ENCODE peak calls at places on chromosome 19, in four cellular contexts. B is MM.1S, N is Karpas-422, K is GM23248. M is an unnamed sample. For H3K9me2, the result is how much of the 10 kb centered on the place peaks cover.

GRCh38 chr19:42433503-42434260 is 6.5 kb upstream of the LIPE start:
- DNase-seq in B (peak), N (peak), K (peak), M (peak)

GRCh38 chr19:55657004-55657747 is 2.3 kb downstream of the U2AF2 start:
- DNase-seq in B (peak), N (no peak), K (peak), M (peak)

GRCh38 chr19:40315812-40316475 is 30.8 kb upstream of the AKT2 start:
- DNase-seq in B (no peak), N (no peak), K (no peak), M (no peak)

GRCh38 chr19:46481947-46482346 is 10.6 kb upstream of the PNMA8A start:
- DNase-seq in B (no peak), N (no peak), K (peak), M (no peak)

GRCh38 chr19:58562126-58563033 is 4.0 kb upstream of the UBE2M start:
- DNase-seq in B (no peak), N (peak), K (peak), M (peak)

GRCh38 chr19:49594157-49595005 is 3.4 kb downstream of the PRR12 start:
- DNase-seq in B (no peak), N (no peak), K (no peak), M (no peak)

GRCh38 chr19:12195501-12195860 is 32.6 kb downstream of the ZNF136 start:
- DNase-seq in B (no peak), N (no peak), K (peak), M (no peak)

GRCh38 chr19:5792224-5792623 is 1.3 kb upstream of the DUS3L start:
- DNase-seq in B (no peak), N (no peak), K (no peak), M (no peak)

GRCh38 chr19:54325194-54325621 is 12.2 kb upstream of the LILRA5 start:
- DNase-seq in B (peak), N (peak), K (peak), M (peak)

GRCh38 chr19:57566396-57567256 is 7.0 kb upstream of the ZNF550 start:
- DNase-seq in B (no peak), N (peak), K (peak), M (no peak)

GRCh38 chr19:8988204-8988603 is 22.0 kb downstream of the MUC16 start:
- DNase-seq in B (no peak), N (peak), K (no peak), M (peak)

GRCh38 chr19:7550987-7551761 is 15.7 kb downstream of the PNPLA6 start:
- DNase-seq in B (peak), N (peak), K (peak), M (peak)

GRCh38 chr19:37763488-37763887 is 15.9 kb downstream of the ZNF573 start:
- DNase-seq in B (no peak), N (no peak), K (peak), M (peak)

GRCh38 chr19:40398417-40399056 is 8.6 kb upstream of the HIPK4 start:
- DNase-seq in B (no peak), N (no peak), K (peak), M (no peak)

GRCh38 chr19:3699071-3699740 is 1.1 kb downstream of the PIP5K1C start:
- DNase-seq in B (peak), N (no peak), K (peak), M (peak)

GRCh38 chr19:54517483-54517882 is 14.9 kb downstream of the LAIR2 start:
- DNase-seq in B (peak), N (peak), K (peak), M (peak)

GRCh38 chr19:23392706-23393105 is 2.6 kb downstream of the ZNF91 start:
- DNase-seq in B (no peak), N (no peak), K (peak), M (peak)

GRCh38 chr19:6740589-6741348 is 1.3 kb downstream of the TRIP10 start:
- DNase-seq in B (no peak), N (peak), K (peak), M (peak)

GRCh38 chr19:47377801-47378200 is 28.7 kb downstream of the DHX34 start:
- DNase-seq in B (no peak), N (peak), K (no peak), M (no peak)

GRCh38 chr19:7611541-7612279 is 16.0 kb downstream of the CAMSAP3 start:
- DNase-seq in B (no peak), N (no peak), K (no peak), M (no peak)

GRCh38 chr19:46435009-46435408 is 6.3 kb upstream of the PNMA8C start:
- DNase-seq in B (no peak), N (no peak), K (no peak), M (no peak)

GRCh38 chr19:31402931-31403330 is 53.7 kb upstream of the TSHZ3 start:
- DNase-seq in B (no peak), N (no peak), K (peak), M (no peak)

GRCh38 chr19:31406106-31406505 is 56.9 kb upstream of the TSHZ3 start:
- DNase-seq in B (no peak), N (no peak), K (no peak), M (no peak)

GRCh38 chr19:31413353-31413752 is 64.1 kb upstream of the TSHZ3 start:
- DNase-seq in B (no peak), N (no peak), K (no peak), M (no peak)

GRCh38 chr19:31408460-31409124 is 59.4 kb upstream of the TSHZ3 start:
- DNase-seq in B (no peak), N (no peak), K (peak), M (peak)
- H3K9me2 ChIP-seq in B (under half), N (under half), K (under half), M (under half)

GRCh38 chr19:36027696-36028095 is 5.0 kb downstream of the CLIP3 start:
- DNase-seq in B (no peak), N (no peak), K (no peak), M (no peak)
- H3K9ac ChIP-seq in B (no peak), N (no peak), K (no peak), M (no peak)

GRCh38 chr19:1286859-1287621 is 1.4 kb downstream of the EFNA2 start:
- DNase-seq in B (no peak), N (no peak), K (no peak), M (no peak)
- H3K4me2 ChIP-seq in B (no peak), N (peak), K (no peak), M (peak)

GRCh38 chr19:13530720-13531119 is 24.4 kb upstream of the CACNA1A start:
- DNase-seq in B (no peak), N (no peak), K (no peak), M (no peak)
- H3K9me2 ChIP-seq in B (under half), N (under half), K (under half), M (under half)

DNA sequence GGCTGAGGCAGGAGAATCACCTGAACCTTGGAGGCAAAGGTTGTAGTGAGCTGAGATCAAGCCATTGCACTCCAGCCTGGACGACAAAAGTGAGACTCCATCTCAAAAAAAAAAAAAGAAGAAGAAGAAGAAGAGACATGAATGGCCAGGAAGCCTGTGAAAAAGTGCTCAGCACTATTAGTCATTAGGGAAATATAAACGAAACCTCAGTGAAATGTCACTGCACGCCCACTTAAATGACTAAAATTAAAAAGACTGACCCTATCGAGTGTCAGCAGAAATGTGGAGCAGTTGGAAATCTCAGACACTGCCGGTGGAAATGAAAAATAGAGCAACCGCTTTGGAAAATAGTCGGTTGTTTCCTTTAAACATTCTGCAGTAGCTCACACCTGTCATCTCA is 5.5 kb upstream of the TYROBP start:
- DNase-seq in B (no peak), N (peak), K (peak), M (peak)
- H3K9ac ChIP-seq in B (no peak), N (no peak), K (no peak), M (no peak)

DNA sequence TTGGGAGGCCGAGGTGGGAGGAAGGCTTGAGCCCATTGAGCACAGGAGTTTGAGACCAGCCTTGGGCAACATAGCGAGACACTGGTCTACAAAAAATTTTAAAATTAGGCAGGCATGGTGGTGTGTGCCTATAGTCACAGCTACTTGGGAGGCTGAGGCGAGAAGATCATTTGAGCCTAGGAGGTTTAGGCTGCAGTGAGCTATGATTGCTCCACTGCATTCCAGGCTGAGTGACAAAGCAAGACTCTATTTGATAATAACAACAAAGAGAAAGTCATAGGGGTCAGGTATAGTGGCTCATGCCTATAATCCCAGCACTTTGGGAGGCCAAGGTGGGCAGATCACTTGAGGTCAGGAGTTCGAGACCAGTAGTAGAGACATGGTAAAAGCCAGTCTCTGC is 4.6 kb upstream of the SLC44A2 start:
- DNase-seq in B (no peak), N (no peak), K (no peak), M (peak)
- H3K4me2 ChIP-seq in B (no peak), N (no peak), K (no peak), M (no peak)

GRCh38 chr19:10158485-10158884 is 36.3 kb downstream of the DNMT1 start:
- DNase-seq in B (no peak), N (no peak), K (no peak), M (no peak)

GRCh38 chr19:10158071-10158470 is 36.7 kb downstream of the DNMT1 start:
- DNase-seq in B (no peak), N (no peak), K (no peak), M (no peak)

GRCh38 chr19:10163557-10163956 is 31.2 kb downstream of the DNMT1 start:
- DNase-seq in B (no peak), N (no peak), K (no peak), M (no peak)

GRCh38 chr19:10155834-10156233 is 36.1 kb upstream of the EIF3G start:
- DNase-seq in B (no peak), N (no peak), K (peak), M (peak)

DNA sequence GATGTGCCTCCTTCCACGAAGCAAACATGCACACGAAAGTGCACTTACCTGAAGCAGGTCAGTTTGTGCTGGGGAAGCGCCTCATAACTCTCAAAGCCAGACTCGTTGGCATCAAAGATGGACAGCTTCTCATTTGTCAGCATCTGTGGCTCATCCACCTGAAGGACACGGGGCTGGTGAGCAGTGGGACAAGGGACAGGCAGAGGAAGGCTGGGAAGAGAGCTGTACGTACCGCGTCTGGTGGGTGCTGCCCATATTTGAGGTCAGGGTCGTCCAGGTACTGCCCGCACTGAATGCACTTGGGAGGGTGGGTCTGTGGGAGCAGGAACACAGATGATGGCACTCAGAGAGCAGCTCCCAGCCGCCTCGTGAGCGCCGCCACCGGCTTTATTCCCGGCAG is 35.1 kb downstream of the DNMT1 start:
- DNase-seq in B (no peak), N (no peak), K (no peak), M (no peak)
- H3K9me2 ChIP-seq in B (under half), N (under half), K (under half), M (under half)

GRCh38 chr19:14405758-14406644 is 13.1 kb downstream of the DDX39A start:
- DNase-seq in B (peak), N (peak), K (peak), M (peak)
- H3K9ac ChIP-seq in B (no peak), N (no peak), K (no peak), M (no peak)

M was measured in PC-3.